ENCODE peak calls at places on chromosomes 1 and 21, in five cellular contexts. A is dorsolateral prefrontal cortex, P is AG04450, D is mammary epithelial cell, H is neural progenitor cell. O is an unnamed sample.

GRCh38 chr21:46323227-46323709 is 402 bp downstream of the C21orf58 start:
- DNase-seq in D (no peak), P (no peak), H (peak), A (no peak), O (no peak)

GRCh38 chr1:64483711-64484454 is 14.0 kb downstream of the CACHD1 start:
- DNase-seq in D (no peak), P (no peak), H (no peak), A (no peak), O (no peak)

GRCh38 chr1:55288245-55288644 is 73.1 kb upstream of the USP24 start:
- DNase-seq in P (no peak), A (no peak), H (no peak), D (no peak), O (no peak)

GRCh38 chr1:205259361-205259832 is 31.7 kb downstream of the TMCC2 start:
- DNase-seq in H (no peak), P (no peak), A (no peak), D (no peak), O (no peak)

GRCh38 chr1:203520315-203520714 is 26.4 kb downstream of the OPTC start:
- DNase-seq in D (no peak), P (no peak), H (no peak), A (no peak), O (no peak)

GRCh38 chr1:221810406-221810805 is 68.5 kb upstream of the DUSP10 start:
- DNase-seq in A (no peak), P (peak), D (peak), H (no peak), O (no peak)

GRCh38 chr21:37509802-37510393 is 143.3 kb downstream of the DYRK1A start:
- DNase-seq in H (no peak), P (no peak), D (no peak), A (no peak), O (no peak)

GRCh38 chr1:182720465-182720864 is 36.1 kb upstream of the RGS8 start:
- DNase-seq in H (peak), A (no peak), D (peak), P (no peak), O (no peak)

GRCh38 chr1:117093870-117094621 is 27.5 kb downstream of the TRIM45 start:
- DNase-seq in P (no peak), D (peak), A (no peak), H (peak), O (peak)

GRCh38 chr1:172897738-172898137 is 153.0 kb downstream of the TNFSF18 start:
- DNase-seq in A (no peak), D (no peak), P (no peak), H (no peak), O (no peak)

DNA sequence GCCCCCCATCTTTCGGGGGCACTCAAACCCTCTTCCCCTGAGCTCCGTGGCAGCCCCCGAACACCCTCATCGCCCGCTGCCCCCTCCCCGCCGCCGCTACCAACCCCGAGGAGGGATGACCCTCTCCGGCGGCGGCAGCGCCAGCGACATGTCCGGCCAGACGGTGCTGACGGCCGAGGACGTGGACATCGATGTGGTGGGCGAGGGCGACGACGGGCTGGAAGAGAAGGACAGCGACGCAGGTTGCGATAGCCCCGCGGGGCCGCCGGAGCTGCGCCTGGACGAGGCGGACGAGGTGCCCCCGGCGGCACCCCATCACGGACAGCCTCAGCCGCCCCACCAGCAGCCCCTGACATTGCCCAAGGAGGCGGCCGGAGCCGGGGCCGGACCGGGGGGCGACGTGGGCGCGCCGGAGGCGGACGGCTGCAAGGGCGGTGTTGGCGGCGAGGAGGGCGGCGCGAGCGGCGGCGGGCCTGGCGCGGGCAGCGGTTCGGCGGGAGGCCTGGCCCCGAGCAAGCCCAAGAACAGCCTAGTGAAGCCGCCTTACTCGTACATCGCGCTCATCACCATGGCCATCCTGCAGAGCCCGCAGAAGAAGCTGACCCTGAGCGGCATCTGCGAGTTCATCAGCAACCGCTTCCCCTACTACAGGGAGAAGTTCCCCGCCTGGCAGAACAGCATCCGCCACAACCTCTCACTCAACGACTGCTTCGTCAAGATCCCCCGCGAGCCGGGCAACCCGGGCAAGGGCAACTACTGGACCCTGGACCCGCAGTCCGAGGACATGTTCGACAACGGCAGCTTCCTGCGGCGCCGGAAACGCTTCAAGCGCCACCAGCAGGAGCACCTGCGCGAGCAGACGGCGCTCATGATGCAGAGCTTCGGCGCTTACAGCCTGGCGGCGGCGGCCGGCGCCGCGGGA is 838 bp downstream of the FOXD3 start:
- DNase-seq in A (no peak), P (no peak), D (peak), H (peak), O (peak)
- TF ChIP-seq CTCF in A (no peak), P (no peak), D (no peak), H (no peak), O (no peak)

GRCh38 chr1:2260917-2261316 is 32.8 kb downstream of the SKI start:
- DNase-seq in P (no peak), H (no peak), D (no peak), A (no peak), O (no peak)
- TF ChIP-seq CTCF in P (no peak), H (no peak), D (no peak), A (no peak), O (no peak)

GRCh38 chr1:6142734-6143133 is 37.4 kb downstream of the CHD5 start:
- DNase-seq in H (no peak), P (no peak), A (no peak), D (no peak), O (no peak)

GRCh38 chr1:6142036-6142621 is 38.0 kb downstream of the CHD5 start:
- DNase-seq in A (no peak), D (no peak), P (no peak), H (no peak), O (no peak)

GRCh38 chr1:6143392-6143791 is 36.7 kb downstream of the CHD5 start:
- DNase-seq in D (peak), P (no peak), H (no peak), A (no peak), O (no peak)

GRCh38 chr1:6140413-6140812 is 39.7 kb downstream of the CHD5 start:
- DNase-seq in A (no peak), D (no peak), H (no peak), P (no peak), O (no peak)

DNA sequence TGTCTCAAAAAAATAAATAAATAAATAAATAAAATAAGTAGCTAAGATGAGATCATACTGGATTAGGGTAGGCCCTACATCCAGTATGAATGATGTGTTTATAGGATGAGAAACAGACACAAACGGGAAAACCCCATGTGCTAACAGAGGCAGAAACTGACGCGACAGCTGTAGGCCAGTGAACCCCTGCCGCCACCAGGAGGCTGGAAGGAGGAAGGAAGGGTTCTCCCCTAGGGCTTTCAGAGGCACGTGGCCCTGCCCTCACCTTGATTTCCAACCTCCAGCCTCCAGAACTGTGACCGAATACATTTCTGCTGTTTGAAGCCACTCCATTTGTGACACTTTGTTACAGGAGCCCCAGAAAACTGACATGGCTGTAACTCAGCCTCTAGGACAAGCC is 38.5 kb downstream of the CHD5 start:
- DNase-seq in P (no peak), H (peak), D (peak), A (no peak), O (no peak)
- TF ChIP-seq CTCF in P (no peak), H (peak), D (no peak), A (no peak), O (peak)

DNA sequence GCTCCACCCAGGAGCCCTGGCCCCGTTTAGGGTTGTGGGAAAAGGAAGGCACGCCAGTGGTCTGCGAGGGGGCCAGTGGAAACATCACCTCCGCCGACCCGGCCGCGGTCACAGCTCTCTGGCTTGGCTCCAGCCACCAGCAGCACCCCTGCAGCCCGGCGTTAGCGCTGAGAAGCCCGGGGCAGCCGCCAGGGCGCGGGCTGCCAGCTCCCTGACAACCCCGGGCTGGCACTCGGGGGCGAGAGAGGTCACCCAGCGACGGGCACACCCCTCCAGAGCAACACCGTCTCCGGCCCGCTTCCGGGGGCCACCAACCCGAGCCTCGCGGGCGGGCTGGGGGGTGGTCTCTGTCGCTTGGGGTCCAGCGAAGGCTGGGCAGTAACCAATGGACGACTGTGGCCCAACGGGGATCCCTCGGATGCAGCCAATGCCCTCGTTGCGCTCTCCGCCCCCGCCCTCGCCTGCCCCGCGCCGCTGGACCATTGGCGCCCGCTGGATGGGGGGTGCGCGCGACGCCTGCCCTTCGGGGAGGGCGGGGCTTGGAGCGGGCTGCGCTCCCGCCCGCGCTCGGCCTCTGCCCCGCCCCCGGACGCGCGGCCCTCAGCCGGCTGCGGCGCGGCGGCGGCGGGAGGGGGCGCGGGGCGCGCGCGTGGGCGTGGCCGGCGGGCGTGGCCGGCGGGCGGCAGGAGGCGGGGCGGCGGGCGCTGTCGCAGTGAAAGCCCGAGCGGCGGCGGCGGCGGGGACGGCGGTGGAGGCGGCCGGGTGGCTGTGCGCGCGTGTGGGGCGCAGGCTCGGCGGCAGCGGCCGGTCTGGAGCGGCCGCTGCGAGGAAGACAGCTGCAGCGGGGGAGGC is at the start of gene MAN1C1:
- DNase-seq in P (peak), H (peak), D (peak), A (peak), O (peak)
- TF ChIP-seq CTCF in P (peak), H (peak), D (no peak), A (peak), O (peak)

DNA sequence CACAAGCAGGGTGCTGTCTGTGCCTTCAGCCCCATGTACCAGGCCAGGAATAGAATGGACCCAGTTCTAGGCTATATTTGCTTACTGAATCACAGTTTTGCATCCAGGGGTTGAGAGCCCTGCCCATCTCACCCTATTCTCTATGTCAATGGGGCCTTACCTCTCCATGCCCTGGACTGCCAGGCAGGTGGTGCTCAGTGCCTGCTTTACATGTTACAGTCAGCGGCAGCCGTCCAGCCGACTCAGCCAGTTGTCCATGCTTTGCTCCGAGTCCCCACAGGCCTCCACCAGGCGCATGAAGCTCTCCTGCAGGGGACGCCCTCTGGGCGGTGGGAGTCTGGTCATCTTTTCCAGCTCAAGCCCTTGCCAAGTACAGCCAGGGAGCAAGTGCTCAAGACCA is 12.2 kb upstream of the FAM167B start:
- DNase-seq in P (no peak), D (no peak), H (no peak), A (no peak), O (no peak)
- TF ChIP-seq CTCF in P (no peak), D (no peak), H (no peak), A (no peak), O (no peak)

DNA sequence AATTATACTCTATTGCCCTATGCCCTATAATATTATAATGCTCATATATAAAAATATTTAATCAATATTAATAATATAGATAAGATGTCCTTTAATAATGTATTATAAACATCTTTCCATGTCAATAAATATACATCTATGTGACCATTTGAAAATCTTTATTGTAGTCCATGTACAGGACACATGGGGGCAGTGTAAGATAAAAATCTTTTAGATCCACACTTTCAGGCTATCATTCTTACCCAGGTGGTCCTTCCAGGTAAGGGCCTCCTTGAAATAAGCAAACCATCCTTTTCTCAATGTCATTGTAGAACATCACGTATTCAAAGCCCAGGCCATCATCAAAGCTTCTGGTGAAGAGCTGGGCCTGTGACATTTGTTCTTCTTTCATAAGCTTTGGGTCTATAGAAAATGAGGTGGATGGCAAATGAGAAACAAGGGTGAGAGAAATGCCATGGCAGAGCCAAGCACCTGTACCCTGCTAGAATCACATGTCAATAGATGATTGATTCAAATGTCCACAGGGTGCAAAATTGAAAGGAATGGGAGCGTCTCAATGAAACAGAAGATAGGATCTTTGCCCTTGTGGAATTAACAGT is 20.2 kb downstream of the THEM4 start:
- DNase-seq in A (no peak), P (no peak), H (peak), D (no peak), O (no peak)
- TF ChIP-seq CTCF in A (peak), P (peak), H (peak), D (peak), O (peak)

GRCh38 chr1:965526-966134 is 652 bp upstream of the PLEKHN1 start:
- DNase-seq in H (no peak), P (no peak), A (no peak), D (no peak), O (no peak)

GRCh38 chr1:967466-968343 is 1.4 kb downstream of the PLEKHN1 start:
- DNase-seq in D (no peak), H (no peak), A (no peak), P (no peak), O (no peak)

GRCh38 chr1:964691-965525 is 1.4 kb upstream of the PLEKHN1 start:
- DNase-seq in P (no peak), A (no peak), H (no peak), D (no peak), O (no peak)

GRCh38 chr1:966603-967295 is 467 bp downstream of the PLEKHN1 start:
- DNase-seq in A (no peak), P (no peak), D (peak), H (peak), O (peak)

GRCh38 chr1:966135-966602 is at the start of gene PLEKHN1:
- DNase-seq in A (no peak), H (no peak), P (no peak), D (peak), O (no peak)
- TF ChIP-seq CTCF in A (no peak), H (no peak), P (no peak), D (no peak), O (no peak)

GRCh38 chr1:29121516-29121937 is 2.2 kb downstream of the TMEM200B start:
- DNase-seq in P (no peak), A (no peak), D (no peak), H (no peak), O (peak)

GRCh38 chr1:29120367-29120766 is 3.3 kb downstream of the TMEM200B start:
- DNase-seq in P (no peak), H (no peak), D (no peak), A (no peak), O (no peak)

GRCh38 chr1:29119365-29119929 is 4.3 kb downstream of the TMEM200B start:
- DNase-seq in A (no peak), D (no peak), P (no peak), H (no peak), O (no peak)

GRCh38 chr1:29121951-29122661 is 1.6 kb downstream of the TMEM200B start:
- DNase-seq in P (no peak), H (peak), A (no peak), D (no peak), O (peak)

GRCh38 chr1:29120955-29121485 is 2.7 kb downstream of the TMEM200B start:
- DNase-seq in A (no peak), H (peak), D (no peak), P (no peak), O (peak)
- TF ChIP-seq CTCF in A (peak), H (peak), D (no peak), P (peak), O (peak)

GRCh38 chr1:59409525-59409924 is 112.6 kb downstream of the FGGY start:
- DNase-seq in H (no peak), D (no peak), P (no peak), A (no peak), O (no peak)
- TF ChIP-seq CTCF in H (no peak), D (no peak), P (no peak), A (no peak), O (no peak)

DNA sequence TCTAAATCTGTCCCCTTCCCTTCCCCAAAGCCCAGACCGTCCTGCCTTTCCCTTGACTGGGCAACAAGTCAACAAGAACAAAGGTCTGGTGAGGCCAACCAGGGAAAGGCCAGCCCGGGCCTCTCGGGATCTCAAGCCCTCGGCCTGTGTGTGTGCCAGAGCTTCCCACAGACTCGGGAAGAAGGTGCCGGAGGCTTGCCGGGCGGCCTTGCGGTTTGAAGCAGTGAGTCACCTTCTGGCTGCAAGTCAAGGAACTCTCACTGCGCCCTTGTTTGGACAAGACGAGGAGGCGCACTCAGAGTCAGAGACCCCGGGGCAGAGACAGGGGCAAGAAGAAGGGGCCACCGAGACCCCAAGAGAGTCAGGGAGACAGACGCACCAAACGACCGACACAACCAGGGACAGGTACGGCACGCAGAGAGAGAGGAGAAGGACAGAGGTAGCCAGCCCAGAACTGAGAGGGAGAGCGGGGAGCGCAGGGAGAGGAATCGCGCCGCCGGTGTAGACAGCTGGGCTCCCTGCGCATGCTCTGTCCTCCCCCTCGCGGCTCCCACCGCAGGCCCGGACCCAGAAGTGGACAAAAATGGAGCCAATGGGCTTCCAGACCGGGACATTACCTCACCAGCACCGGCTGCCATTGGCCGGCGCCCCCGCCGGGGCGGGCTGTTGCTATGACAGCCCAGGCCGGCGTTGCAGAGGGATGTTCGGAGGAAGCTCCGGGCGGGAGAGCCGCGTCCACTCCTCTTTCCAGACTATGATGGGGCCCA is 66.6 kb upstream of the LAPTM5 start:
- DNase-seq in A (peak), P (peak), D (peak), H (peak), O (peak)
- TF ChIP-seq CTCF in A (peak), P (no peak), D (no peak), H (no peak), O (no peak)

O was measured in nephron progenitor cell.